ENCODE peak calls at places on chromosomes 2 and 18, in five cellular contexts. V is GM23338, B is SK-N-SH, O is PC-3, H is HCT116. N is an unnamed sample.

GRCh38 chr2:238097988-238098853 is 1.9 kb upstream of the ESPNL start:
- DNase-seq in H (peak), B (peak), V (peak), O (peak), N (peak)

GRCh38 chr2:195658541-195658890 is 1.5 kb downstream of the SLC39A10 start:
- DNase-seq in O (peak), B (peak), H (no peak), V (no peak), N (no peak)

GRCh38 chr2:240259924-240260529 is 119.6 kb upstream of the OTOS start:
- DNase-seq in O (no peak), B (no peak), H (no peak), V (no peak), N (no peak)

GRCh38 chr2:217622205-217622621 is 380.6 kb downstream of the TNS1 start:
- DNase-seq in H (no peak), V (peak), O (no peak), B (peak), N (peak)

GRCh38 chr2:109031481-109032228 is 42.6 kb upstream of the EDAR start:
- DNase-seq in O (peak), B (peak), H (no peak), V (peak), N (peak)

GRCh38 chr2:158291544-158292175 is 164.9 kb downstream of the CCDC148 start:
- DNase-seq in H (no peak), O (peak), B (no peak), V (no peak), N (no peak)

GRCh38 chr2:75516378-75517122 is 44.2 kb downstream of the EVA1A start:
- DNase-seq in H (no peak), O (no peak), V (no peak), B (no peak), N (no peak)

GRCh38 chr2:86764661-86765307 is 25.9 kb downstream of the CD8A start:
- DNase-seq in O (peak), B (peak), H (peak), V (peak), N (peak)

GRCh38 chr18:62396381-62396780 is 71.3 kb downstream of the TNFRSF11A start:
- DNase-seq in H (no peak), V (no peak), B (no peak), O (peak), N (no peak)

GRCh38 chr2:74328074-74328473 is 15.1 kb downstream of the SLC4A5 start:
- DNase-seq in H (no peak), B (no peak), V (peak), O (no peak), N (peak)

GRCh38 chr2:1757567-1757966 is 13.3 kb upstream of the PXDN start:
- DNase-seq in H (no peak), B (no peak), V (no peak), O (no peak), N (no peak)

GRCh38 chr18:63708650-63709049 is 5.9 kb downstream of the SERPINB11 start:
- DNase-seq in H (no peak), B (no peak), O (peak), V (no peak), N (no peak)

GRCh38 chr2:232983669-232983991 is 29.4 kb downstream of the NGEF start:
- DNase-seq in V (no peak), H (no peak), B (no peak), O (no peak), N (no peak)

GRCh38 chr2:148122788-148123187 is 101.9 kb downstream of the MBD5 start:
- DNase-seq in V (no peak), B (no peak), H (no peak), O (peak), N (no peak)

GRCh38 chr2:165239230-165239629 is at the start of gene SCN2A:
- DNase-seq in H (peak), B (peak), O (peak), V (peak), N (peak)

GRCh38 chr2:171143670-171144062 is 17.0 kb downstream of the TLK1 start:
- DNase-seq in O (no peak), B (no peak), V (no peak), H (no peak), N (no peak)

GRCh38 chr2:110157153-110157793 is 41.7 kb upstream of the MALL start:
- DNase-seq in O (peak), V (peak), B (peak), H (peak), N (peak)

GRCh38 chr2:234754126-234754525 is 197.7 kb upstream of the SH3BP4 start:
- DNase-seq in V (no peak), O (no peak), B (no peak), H (no peak), N (no peak)

GRCh38 chr18:76216096-76216495 is 278.9 kb downstream of the ZNF516 start:
- DNase-seq in V (no peak), B (no peak), H (no peak), O (no peak), N (no peak)

GRCh38 chr2:30708491-30709290 is 98.6 kb downstream of the CAPN13 start:
- DNase-seq in H (no peak), B (no peak), V (peak), O (peak), N (no peak)

GRCh38 chr2:53235836-53236582 is 531.6 kb upstream of the CHAC2 start:
- DNase-seq in V (no peak), O (peak), B (no peak), H (no peak), N (no peak)

GRCh38 chr2:62998949-62999348 is 51.7 kb upstream of the OTX1 start:
- DNase-seq in H (no peak), B (no peak), O (peak), V (no peak), N (no peak)

GRCh38 chr2:122384768-122385333 is 629.4 kb downstream of the TSN start:
- DNase-seq in V (no peak), B (no peak), H (no peak), O (no peak), N (no peak)

GRCh38 chr18:73408434-73408833 is 540.6 kb upstream of the NETO1 start:
- DNase-seq in H (no peak), O (no peak), V (peak), B (no peak), N (no peak)

GRCh38 chr2:26608557-26608956 is 32.6 kb downstream of the CIB4 start:
- DNase-seq in B (no peak), H (no peak), V (no peak), O (no peak), N (no peak)

DNA sequence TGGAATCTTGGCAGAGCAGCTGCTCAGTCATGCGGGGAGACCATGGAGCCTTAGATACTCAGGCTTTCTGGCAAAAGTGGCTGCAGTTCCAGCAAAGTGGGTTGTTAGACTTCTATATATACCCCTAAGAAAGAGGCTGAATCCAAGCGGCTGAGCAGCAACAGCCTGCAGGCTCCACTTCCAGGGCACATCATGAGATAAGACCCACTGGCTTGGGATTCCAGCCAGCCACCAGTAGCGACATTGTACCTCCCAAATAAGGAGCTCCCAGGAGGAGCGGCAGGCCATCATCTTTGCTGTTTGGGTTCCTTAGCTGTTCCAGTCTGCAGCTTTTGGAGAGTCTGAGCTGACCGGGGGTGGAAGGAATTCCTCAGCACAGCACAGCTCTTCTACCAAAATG is 150.3 kb upstream of the ST6GAL2 start:
- DNase-seq in B (no peak), O (no peak), H (no peak), V (no peak), N (no peak)
- TF ChIP-seq EZH2phosphoT487 in B (no peak), O (no peak), H (no peak), V (no peak), N (no peak)

GRCh38 chr2:84483320-84483719 is 24.2 kb upstream of the SUCLG1 start:
- DNase-seq in B (no peak), H (no peak), V (no peak), O (no peak), N (no peak)
- TF ChIP-seq CTCF in B (no peak), H (no peak), V (no peak), O (no peak), N (no peak)

GRCh38 chr2:58428286-58428552 is 187.1 kb upstream of the FANCL start:
- DNase-seq in O (no peak), H (no peak), V (peak), B (no peak), N (peak)
- H3K4me3 ChIP-seq in O (no peak), H (no peak), V (peak), B (peak), N (peak)

DNA sequence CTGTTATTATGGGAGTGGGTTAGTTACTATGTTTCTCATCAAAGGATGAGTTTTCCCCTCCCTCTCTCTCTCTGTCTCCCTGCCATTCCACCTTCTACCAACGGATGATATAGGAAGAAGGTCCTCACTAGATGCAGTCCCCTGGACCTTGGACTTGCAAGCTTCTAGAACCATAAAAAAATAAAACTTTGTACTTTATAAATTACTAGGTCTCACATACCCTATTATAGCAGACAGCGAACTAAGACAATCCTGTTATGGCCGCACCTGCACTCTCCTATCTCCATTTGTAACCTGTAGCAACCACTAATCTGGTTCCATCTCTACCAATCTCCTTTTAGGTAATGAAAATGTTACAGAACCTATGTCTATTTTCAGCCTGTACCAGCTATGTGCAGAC is 564.9 kb downstream of the CNTNAP5 start:
- DNase-seq in O (no peak), H (no peak), B (no peak), V (no peak), N (no peak)
- TF ChIP-seq EZH2phosphoT487 in O (no peak), H (no peak), B (no peak), V (no peak), N (no peak)

GRCh38 chr2:172480301-172481218 is 53.2 kb downstream of the ITGA6 start:
- DNase-seq in V (no peak), O (no peak), H (no peak), B (no peak), N (no peak)

GRCh38 chr2:172488556-172488955 is 61.2 kb downstream of the ITGA6 start:
- DNase-seq in B (no peak), O (no peak), V (no peak), H (no peak), N (no peak)

GRCh38 chr2:172481507-172482262 is 54.3 kb downstream of the ITGA6 start:
- DNase-seq in B (no peak), V (no peak), O (no peak), H (no peak), N (no peak)

GRCh38 chr2:172484706-172485105 is 57.3 kb downstream of the ITGA6 start:
- DNase-seq in H (no peak), B (no peak), O (no peak), V (no peak), N (no peak)

GRCh38 chr2:172484253-172484652 is 56.9 kb downstream of the ITGA6 start:
- DNase-seq in B (peak), H (no peak), V (peak), O (peak), N (no peak)
- TF ChIP-seq CTCF in B (peak), H (peak), V (peak), O (peak), N (peak)

DNA sequence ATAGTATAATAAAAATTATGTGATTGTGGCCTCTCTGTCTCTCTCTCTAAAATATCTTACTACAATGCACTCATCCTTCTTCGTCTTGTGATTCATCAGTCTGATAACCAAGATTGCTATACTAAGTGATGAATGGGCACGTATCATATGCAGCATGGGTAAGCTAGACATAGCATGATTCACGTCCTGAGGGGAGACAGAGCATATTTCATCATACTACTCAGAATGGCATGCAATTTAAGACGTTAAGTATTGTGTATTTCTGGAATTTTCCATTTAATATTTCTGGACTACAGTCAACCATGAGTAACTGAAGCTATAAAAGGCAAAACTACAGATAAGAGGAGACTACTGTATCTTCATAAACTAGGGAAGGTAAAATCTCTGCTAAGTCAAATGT is 97.0 kb upstream of the CD226 start:
- DNase-seq in O (peak), V (no peak), H (peak), B (peak), N (no peak)
- H3K4me3 ChIP-seq in O (no peak), V (no peak), H (no peak), B (no peak), N (no peak)

DNA sequence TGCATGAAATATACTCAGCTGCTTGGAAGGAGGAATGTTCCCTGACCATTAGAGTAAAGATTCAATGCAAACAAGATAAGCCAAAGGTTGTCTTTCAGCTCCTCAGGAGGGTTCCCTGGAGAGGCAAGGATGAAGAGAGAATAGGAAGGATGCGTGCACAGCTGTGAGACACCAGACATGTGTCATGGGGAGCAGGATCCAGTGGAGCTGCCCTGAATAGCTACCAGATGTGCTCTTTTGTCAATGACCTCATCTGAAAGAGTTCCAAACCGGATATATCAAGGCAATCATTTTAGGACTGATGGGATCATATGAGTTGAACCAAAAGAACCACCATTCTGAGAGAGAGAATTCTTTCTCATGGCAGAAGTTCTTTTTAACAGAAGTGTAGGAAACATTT is 490.6 kb downstream of the IRS1 start:
- DNase-seq in O (no peak), B (no peak), V (no peak), H (no peak), N (no peak)
- TF ChIP-seq EZH2phosphoT487 in O (no peak), B (no peak), V (no peak), H (no peak), N (no peak)